ENCODE peak calls at places on chromosomes 11 and 22, in ten cellular contexts. J, O, A, X, F, V, U, L, Z and G are unnamed samples.

GRCh38 chr11:57597461-57597892 is at the start of gene SERPING1:
- DNase-seq in J (no peak), O (peak; percentile 72), A (peak; percentile 70), X (peak; percentile 81), F (no peak), V (peak; percentile 58), U (peak; percentile 83), L (peak; percentile 84), Z (peak; percentile 91), G (peak; percentile 48)

GRCh38 chr11:116312560-116313340 is 460.0 kb downstream of the BUD13 start:
- DNase-seq in J (no peak), O (peak; percentile 62), A (peak; percentile 87), X (peak; percentile 91), F (peak; percentile 4), V (peak; percentile 71), U (peak; percentile 65), L (peak; percentile 58), Z (peak; percentile 93), G (peak; percentile 69)

GRCh38 chr11:45597116-45597515 is 68.3 kb downstream of the CHST1 start:
- DNase-seq in J (no peak), O (no peak), A (no peak), X (no peak), F (no peak), V (no peak), U (no peak), L (no peak), Z (no peak), G (no peak)

GRCh38 chr11:131546218-131546895 is 175.9 kb downstream of the NTM start:
- DNase-seq in J (no peak), O (no peak), A (no peak), X (no peak), F (no peak), V (no peak), U (no peak), L (no peak), Z (no peak), G (no peak)

GRCh38 chr11:44633641-44634040 is 68.2 kb downstream of the CD82 start:
- DNase-seq in J (no peak), O (no peak), A (no peak), X (no peak), F (peak; percentile 17), V (no peak), U (no peak), L (no peak), Z (peak; percentile 62), G (no peak)

GRCh38 chr22:41998361-41999261 is at the start of gene WBP2NL:
- DNase-seq in J (no peak), O (peak; percentile 88), A (peak; percentile 82), X (peak; percentile 91), F (peak; percentile 90), V (peak; percentile 90), U (peak; percentile 67), L (peak; percentile 67), Z (peak; percentile 87), G (peak; percentile 91)

GRCh38 chr11:71130106-71130505 is 122.3 kb downstream of the SHANK2 start:
- DNase-seq in J (no peak), O (no peak), A (no peak), X (no peak), F (no peak), V (no peak), U (no peak), L (no peak), Z (no peak), G (no peak)

GRCh38 chr11:2891901-2892214 is 6.3 kb upstream of the CDKN1C start:
- DNase-seq in J (no peak), O (no peak), A (peak; percentile 60), X (peak; percentile 74), F (no peak), V (no peak), U (no peak), L (peak; percentile 75), Z (no peak), G (no peak)

GRCh38 chr11:129608711-129609110 is 206.9 kb upstream of the TMEM45B start:
- DNase-seq in J (no peak), O (no peak), A (no peak), X (no peak), F (no peak), V (no peak), U (no peak), L (no peak), Z (no peak), G (no peak)

GRCh38 chr11:129610545-129610944 is 205.1 kb upstream of the TMEM45B start:
- DNase-seq in J (no peak), O (no peak), A (no peak), X (no peak), F (no peak), V (no peak), U (no peak), L (no peak), Z (no peak), G (no peak)

GRCh38 chr11:129610125-129610524 is 205.5 kb upstream of the TMEM45B start:
- DNase-seq in J (no peak), O (no peak), A (no peak), X (no peak), F (no peak), V (no peak), U (no peak), L (no peak), Z (no peak), G (no peak)

GRCh38 chr11:129605815-129606214 is 209.8 kb upstream of the TMEM45B start:
- DNase-seq in J (no peak), O (no peak), A (no peak), X (no peak), F (no peak), V (no peak), U (no peak), L (no peak), Z (no peak), G (no peak)
- TF ChIP-seq CTCF in J (no peak), O (no peak), A (no peak), X (no peak), F (no peak), V (no peak), U (no peak), L (no peak), Z (no peak), G (no peak)

GRCh38 chr22:38974826-38975175 is 7.3 kb upstream of the APOBEC3B start:
- DNase-seq in J (no peak), O (no peak), A (no peak), X (no peak), F (no peak), V (no peak), U (no peak), L (no peak), Z (no peak), G (no peak)

GRCh38 chr22:38970548-38970947 is 11.6 kb upstream of the APOBEC3B start:
- DNase-seq in J (no peak), O (no peak), A (no peak), X (no peak), F (no peak), V (no peak), U (no peak), L (no peak), Z (no peak), G (no peak)

GRCh38 chr22:38974170-38974825 is 7.8 kb upstream of the APOBEC3B start:
- DNase-seq in J (no peak), O (no peak), A (no peak), X (no peak), F (no peak), V (no peak), U (no peak), L (no peak), Z (no peak), G (no peak)

GRCh38 chr22:38971202-38971601 is 10.9 kb upstream of the APOBEC3B start:
- DNase-seq in J (no peak), O (no peak), A (no peak), X (no peak), F (no peak), V (no peak), U (no peak), L (no peak), Z (no peak), G (no peak)

DNA sequence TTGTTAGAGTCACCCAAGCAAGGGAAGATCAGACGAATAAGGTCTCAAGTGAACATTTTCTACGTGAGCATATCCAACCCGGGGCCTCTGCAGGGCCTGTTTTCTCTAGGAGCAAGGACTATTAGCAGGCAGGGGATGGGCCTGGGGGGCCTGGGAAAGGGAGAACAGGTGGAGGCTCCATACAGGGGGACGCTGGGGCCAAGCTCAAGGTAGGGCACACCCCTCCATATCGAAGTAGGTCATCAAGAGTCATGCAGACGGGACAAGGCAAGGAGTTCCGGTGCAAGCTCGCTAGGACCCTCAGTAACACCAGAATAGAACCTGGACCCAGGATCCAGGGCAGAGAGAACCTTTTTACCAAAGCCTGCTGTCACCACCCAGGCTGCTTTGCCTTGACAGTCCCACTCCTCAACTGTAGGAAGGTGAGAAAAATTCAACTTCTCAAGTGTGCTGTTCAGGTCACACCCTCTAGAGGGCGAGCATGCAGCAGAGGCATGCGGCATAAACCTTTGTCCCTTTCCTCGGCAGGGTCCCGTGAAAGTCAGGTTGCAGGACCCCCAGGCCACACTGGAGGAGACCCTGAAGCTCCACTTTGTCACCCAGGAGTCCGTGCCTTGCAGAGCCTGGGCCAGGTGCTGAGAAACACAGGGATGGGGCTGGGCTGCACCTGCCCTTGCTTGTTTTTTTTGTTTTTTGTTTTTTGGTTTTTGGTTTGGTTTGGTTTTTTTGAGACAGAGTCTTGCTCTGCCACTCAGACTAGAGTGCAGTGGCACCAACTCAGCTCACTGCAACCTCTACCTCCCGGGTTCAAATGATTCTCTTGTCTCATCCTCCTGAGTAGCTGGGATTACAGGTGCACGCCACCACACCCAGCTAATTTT is 8.6 kb upstream of the APOBEC3B start:
- DNase-seq in J (no peak), O (no peak), A (no peak), X (no peak), F (peak; percentile 41), V (no peak), U (peak; percentile 40), L (no peak), Z (no peak), G (peak; percentile 60)
- TF ChIP-seq POLR2A in J (no peak), O (no peak), A (no peak), X (no peak), F (no peak), V (no peak), U (no peak), L (no peak), Z (no peak), G (no peak)

DNA sequence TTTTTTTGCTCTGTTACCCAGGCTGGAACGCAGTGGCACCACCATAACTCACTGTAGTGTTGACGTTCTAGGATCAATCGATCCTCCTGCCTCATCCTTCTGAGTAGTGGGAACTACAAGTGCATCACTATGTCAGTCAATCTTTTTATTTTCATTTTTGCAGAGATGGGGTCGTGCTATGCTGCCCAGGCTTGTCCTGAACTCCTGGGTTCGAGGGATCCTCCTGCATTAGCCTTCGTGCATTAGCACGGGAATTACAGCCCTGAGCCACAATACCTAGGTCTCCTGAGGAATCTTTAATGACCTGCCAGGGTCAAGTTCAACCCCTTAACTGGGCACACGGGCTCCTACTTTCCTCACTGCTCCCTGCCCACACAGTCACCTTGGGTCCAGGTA is 4.4 kb downstream of the APOL3 start:
- DNase-seq in J (no peak), O (no peak), A (no peak), X (no peak), F (no peak), V (no peak), U (no peak), L (no peak), Z (no peak), G (no peak)
- H3K4me3 ChIP-seq in J (no peak overlapping the region), O (peak overlapping the region; percentile 69), A (peak overlapping the region; percentile 63), X (peak overlapping the region; percentile 46), F (no peak overlapping the region), V (peak overlapping the region; percentile 26), U (peak overlapping the region; percentile 39), L (peak overlapping the region; percentile 38), Z (peak overlapping the region; percentile 46), G (peak overlapping the region; percentile 27)

GRCh38 chr11:11563193-11563592 is 58.6 kb downstream of the GALNT18 start:
- DNase-seq in J (no peak), O (no peak), A (no peak), X (no peak), F (no peak), V (no peak), U (no peak), L (no peak), Z (no peak), G (no peak)

GRCh38 chr11:11558826-11559225 is 63.0 kb downstream of the GALNT18 start:
- DNase-seq in J (no peak), O (no peak), A (no peak), X (no peak), F (no peak), V (no peak), U (no peak), L (no peak), Z (no peak), G (no peak)

GRCh38 chr11:11553595-11553994 is 68.2 kb downstream of the GALNT18 start:
- DNase-seq in J (no peak), O (no peak), A (peak; percentile 47), X (no peak), F (no peak), V (no peak), U (no peak), L (no peak), Z (no peak), G (no peak)

GRCh38 chr11:11555228-11555627 is 66.6 kb downstream of the GALNT18 start:
- DNase-seq in J (no peak), O (no peak), A (peak; percentile 66), X (no peak), F (no peak), V (no peak), U (no peak), L (no peak), Z (peak; percentile 87), G (no peak)

DNA sequence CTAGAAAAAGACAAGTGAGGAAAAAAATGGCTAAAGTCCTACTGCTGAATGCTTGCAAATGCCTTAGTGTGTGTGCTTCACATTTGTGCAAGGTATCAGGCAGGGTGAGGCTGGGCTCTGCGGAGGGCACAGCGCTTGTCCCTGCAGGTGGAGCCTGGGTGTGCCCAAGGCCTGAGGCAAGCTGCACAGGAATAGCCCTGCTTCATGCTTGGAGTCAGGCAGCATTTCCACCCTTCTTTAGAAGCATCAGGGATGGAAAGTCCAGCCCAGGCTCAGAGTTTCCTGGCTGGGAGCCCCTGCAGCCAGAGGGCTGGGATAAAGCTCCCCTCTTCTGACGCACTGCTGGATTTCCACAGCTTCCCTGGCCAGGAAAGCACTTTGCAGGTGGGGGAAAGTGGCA is 63.5 kb downstream of the GALNT18 start:
- DNase-seq in J (no peak), O (no peak), A (peak; percentile 55), X (no peak), F (no peak), V (no peak), U (no peak), L (no peak), Z (no peak), G (peak; percentile 43)
- TF ChIP-seq CTCF in J (no peak), O (no peak), A (no peak), X (no peak), F (no peak), V (no peak), U (no peak), L (no peak), Z (peak; percentile 13), G (no peak)